ENCODE peak calls at places on chromosomes 5 and 9, in nine cellular contexts. J is effector memory CD4-positive, alpha-beta T cell; X is endothelial cell; O is pons; B is neural crest cell; Y is breast epithelium; P is activated T-cell treated with anti-CD3 and anti-CD28 coated beads for 24 hours; U is HFF-Myc; I is ACHN. L is an unnamed sample.

GRCh38 chr9:18905033-18905882 is 127.8 kb downstream of the SAXO1 start:
- DNase-seq in O (no peak), B (no peak), X (no peak), Y (no peak), J (no peak), P (no peak), U (no peak), I (peak), L (no peak)

GRCh38 chr9:83266618-83267543 is 203.9 kb upstream of the RASEF start:
- DNase-seq in J (no peak), U (no peak), O (no peak), X (peak), P (no peak), I (no peak), B (peak), Y (no peak), L (no peak)

GRCh38 chr5:9924614-9925013 is 294.5 kb upstream of the TAS2R1 start:
- DNase-seq in B (no peak), J (no peak), U (peak), I (peak), P (no peak), Y (no peak), O (no peak), X (no peak), L (peak)

GRCh38 chr9:127877566-127877998 is at the start of gene AK1:
- DNase-seq in O (peak), X (peak), Y (peak), P (no peak), B (peak), I (peak), U (no peak), J (no peak), L (no peak)

GRCh38 chr5:84255318-84255717 is 129.4 kb downstream of the EDIL3 start:
- DNase-seq in J (no peak), X (no peak), B (no peak), I (peak), U (no peak), Y (no peak), O (no peak), P (no peak), L (peak)

GRCh38 chr5:80129146-80129545 is 94.0 kb downstream of the THBS4 start:
- DNase-seq in J (no peak), Y (no peak), X (no peak), U (no peak), B (no peak), P (no peak), I (no peak), O (no peak), L (no peak)

GRCh38 chr5:145934276-145934675 is 2.1 kb upstream of the SH3RF2 start:
- DNase-seq in X (no peak), I (no peak), B (no peak), O (no peak), Y (no peak), U (no peak), P (no peak), J (no peak), L (no peak)

GRCh38 chr5:137095597-137095996 is 403.5 kb downstream of the SPOCK1 start:
- DNase-seq in X (no peak), P (no peak), B (no peak), U (no peak), O (no peak), Y (no peak), J (no peak), I (peak), L (no peak)

GRCh38 chr5:13478831-13479465 is 465.5 kb downstream of the DNAH5 start:
- DNase-seq in I (peak), B (peak), X (peak), J (no peak), O (peak), P (no peak), U (peak), Y (no peak), L (peak)

GRCh38 chr9:127876026-127876763 is 1.3 kb downstream of the AK1 start:
- DNase-seq in X (no peak), P (no peak), B (no peak), Y (no peak), O (no peak), J (no peak), U (no peak), I (no peak), L (no peak)

GRCh38 chr5:178385472-178385853 is 152.9 kb upstream of the PHYKPL start:
- DNase-seq in U (no peak), B (no peak), X (no peak), I (no peak), J (no peak), Y (no peak), O (no peak), P (no peak), L (no peak)

GRCh38 chr5:172700686-172701324 is 59.7 kb downstream of the NEURL1B start:
- DNase-seq in J (no peak), I (no peak), B (no peak), X (no peak), P (no peak), Y (no peak), U (no peak), O (no peak), L (no peak)

GRCh38 chr9:72351538-72352453 is 13.2 kb downstream of the ZFAND5 start:
- DNase-seq in Y (no peak), J (no peak), X (no peak), O (no peak), I (no peak), U (no peak), P (no peak), B (no peak), L (no peak)

GRCh38 chr5:126358525-126358924 is 64.7 kb upstream of the GRAMD2B start:
- DNase-seq in B (no peak), I (no peak), P (no peak), X (no peak), U (no peak), O (no peak), J (no peak), Y (no peak), L (no peak)

GRCh38 chr5:136769900-136770684 is 404.7 kb upstream of the TRPC7 start:
- DNase-seq in U (peak), Y (peak), J (peak), B (peak), I (peak), X (peak), O (peak), P (no peak), L (peak)

GRCh38 chr9:134848504-134848903 is 32.1 kb upstream of the FCN2 start:
- DNase-seq in Y (no peak), U (no peak), X (no peak), I (no peak), P (no peak), O (no peak), J (no peak), B (no peak), L (no peak)

GRCh38 chr9:115643948-115644727 is 509.5 kb upstream of the PAPPA start:
- DNase-seq in B (no peak), P (no peak), O (no peak), U (no peak), Y (no peak), J (no peak), I (no peak), X (no peak), L (no peak)

L was measured in Kasumi-1.